ENCODE peak calls at places on chromosomes 11 and 22, in ten cellular contexts. C, N, F, U, B, W, V, H, E and A are unnamed samples.
A peak's percentile ranks its signal among the peaks of the same experiment; 100 is the strongest.

GRCh38 chr11:40384991-40385390 is 1074.5 kb downstream of the LRRC4C start:
- DNase-seq in C (peak; percentile 21), N (no peak), F (no peak), U (no peak), B (no peak), W (no peak), V (no peak), H (peak; percentile 60), E (no peak), A (no peak)

GRCh38 chr11:66069715-66070603 is at the start of gene PACS1:
- DNase-seq in C (peak; percentile 94), N (peak; percentile 84), F (peak; percentile 92), U (peak; percentile 34), B (peak; percentile 54), W (peak; percentile 69), V (no peak), H (peak; percentile 73), E (no peak), A (no peak)

GRCh38 chr11:82315093-82315492 is 418.6 kb downstream of the FAM181B start:
- DNase-seq in C (peak; percentile 0), N (no peak), F (peak; percentile 65), U (peak; percentile 15), B (peak; percentile 81), W (no peak), V (no peak), H (no peak), E (no peak), A (peak; percentile 8)

GRCh38 chr11:120055646-120056045 is 82.3 kb downstream of the TRIM29 start:
- DNase-seq in C (no peak), N (no peak), F (no peak), U (no peak), B (peak; percentile 59), W (no peak), V (no peak), H (peak; percentile 77), E (peak; percentile 94), A (no peak)

GRCh38 chr11:36383200-36383599 is 87.1 kb downstream of the PRR5L start:
- DNase-seq in C (no peak), N (no peak), F (no peak), U (no peak), B (no peak), W (no peak), V (no peak), H (no peak), E (no peak), A (no peak)

GRCh38 chr11:70476669-70477068 is 78.3 kb downstream of the CTTN start:
- DNase-seq in C (peak; percentile 51), N (no peak), F (no peak), U (no peak), B (no peak), W (no peak), V (no peak), H (no peak), E (no peak), A (no peak)

GRCh38 chr22:37362618-37363017 is 64.7 kb downstream of the ELFN2 start:
- DNase-seq in C (peak; percentile 23), N (no peak), F (no peak), U (no peak), B (no peak), W (no peak), V (no peak), H (no peak), E (no peak), A (no peak)

GRCh38 chr11:91248199-91248807 is 976.3 kb upstream of the FAT3 start:
- DNase-seq in C (peak; percentile 49), N (peak; percentile 13), F (peak; percentile 65), U (no peak), B (peak; percentile 74), W (peak; percentile 56), V (peak; percentile 4), H (no peak), E (no peak), A (peak; percentile 48)

DNA sequence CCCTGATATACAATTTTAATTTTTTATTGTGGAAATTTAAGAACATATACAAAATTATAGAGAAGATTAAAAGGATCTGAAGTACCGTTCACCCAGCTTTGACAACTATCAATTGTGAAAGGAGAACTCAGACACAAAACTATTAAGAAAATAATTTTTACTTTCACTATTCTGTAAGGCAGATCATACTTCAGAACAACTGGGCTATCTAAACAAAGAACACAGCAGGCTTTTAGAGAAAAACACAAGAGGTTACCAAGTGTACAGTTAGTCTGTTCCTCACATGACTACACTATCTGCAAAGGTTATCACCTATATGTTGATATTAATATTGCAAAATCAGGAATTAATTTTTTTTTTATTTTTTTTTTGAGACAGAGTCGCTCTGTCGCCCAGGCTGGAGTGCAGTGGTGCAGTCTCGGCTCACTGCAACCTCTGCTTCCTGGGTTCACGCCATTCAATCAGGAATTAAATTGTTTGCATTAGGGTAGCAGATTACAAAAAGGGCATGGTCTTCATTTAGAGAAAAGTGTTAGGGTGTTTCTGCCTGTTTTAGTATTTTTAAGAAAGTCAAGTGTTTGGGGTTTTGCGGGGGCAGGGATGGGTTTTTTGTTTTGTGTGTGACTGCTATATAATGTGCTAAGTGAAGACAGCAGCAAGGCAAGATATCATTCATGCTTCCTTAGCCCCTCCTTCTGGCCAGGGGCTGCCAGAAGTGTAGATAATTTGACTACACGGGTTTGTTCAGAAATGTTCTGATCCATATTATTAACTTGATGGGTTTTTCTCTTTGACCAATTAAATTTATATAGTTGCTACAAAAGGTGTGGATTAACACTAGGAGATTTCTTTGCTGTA is 27.6 kb upstream of the SIK2 start:
- DNase-seq in C (no peak), N (no peak), F (no peak), U (no peak), B (no peak), W (no peak), V (no peak), H (no peak), E (no peak), A (no peak)
- TF ChIP-seq EZH2 in C (no peak), N (no peak), F (no peak), U (no peak), B (no peak), W (no peak), V (no peak), H (no peak), E (no peak), A (no peak)

DNA sequence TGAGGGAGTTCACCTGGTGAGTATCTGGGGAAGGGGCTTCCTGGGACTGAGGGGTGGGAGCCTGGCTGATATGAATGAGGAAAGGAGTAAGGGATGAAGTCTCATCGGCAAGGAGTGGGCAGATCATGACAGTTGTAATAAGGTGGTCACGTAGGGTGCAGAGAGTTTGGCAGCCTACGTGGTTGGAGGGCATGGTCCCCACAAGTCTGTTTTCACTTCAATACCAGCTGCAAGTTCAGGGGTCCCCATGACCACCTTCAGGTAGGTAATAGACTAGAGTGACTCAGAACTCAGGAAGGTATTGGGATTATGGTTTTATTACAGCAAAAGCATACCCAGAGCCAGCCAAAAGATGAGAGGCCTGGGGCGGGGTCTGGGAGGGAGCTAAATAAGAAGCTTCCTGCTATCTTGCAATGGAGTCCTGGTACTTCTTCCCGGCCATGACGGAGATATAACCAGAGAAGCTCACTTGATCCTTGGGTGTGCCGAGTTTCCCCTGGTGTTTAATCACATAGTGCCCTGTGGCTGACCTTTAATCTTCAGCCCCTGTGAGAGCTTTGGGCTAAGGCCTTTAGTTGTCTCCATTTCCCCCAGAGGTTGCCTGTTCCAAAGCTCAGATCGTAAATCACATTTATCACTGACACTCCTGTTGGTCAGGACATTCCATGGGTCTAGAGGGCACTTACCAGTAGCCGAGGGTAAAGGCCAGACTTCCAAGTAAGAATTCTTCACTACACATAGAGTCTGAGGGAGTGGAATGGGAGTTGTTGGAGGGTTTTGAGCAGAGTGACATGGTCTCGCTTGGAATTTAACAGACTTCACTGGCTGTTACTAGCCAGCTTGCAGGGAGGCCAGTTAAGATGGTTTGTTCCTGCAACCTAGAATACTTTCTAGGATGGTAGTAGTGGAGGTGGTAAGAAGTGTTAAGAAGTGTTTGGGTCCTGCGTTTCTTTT is 9.1 kb downstream of the SLC3A2 start:
- DNase-seq in C (peak; percentile 33), N (peak; percentile 46), F (peak; percentile 79), U (no peak), B (no peak), W (peak; percentile 92), V (no peak), H (no peak), E (no peak), A (no peak)
- H3K36me3 ChIP-seq in C (peaks cover 46% of the 10 kb centered on the region), N (peaks cover 46% of the 10 kb centered on the region), F (no peaks in the 10 kb centered on the region), U (peaks cover 38% of the 10 kb centered on the region), B (peaks cover 32% of the 10 kb centered on the region), W (peaks cover 29% of the 10 kb centered on the region), V (peaks cover 46% of the 10 kb centered on the region), H (peaks cover 48% of the 10 kb centered on the region), E (peaks cover 45% of the 10 kb centered on the region), A (peaks cover 48% of the 10 kb centered on the region)

GRCh38 chr11:129372609-129373488 is 2.8 kb upstream of the BARX2 start:
- DNase-seq in C (peak; percentile 10), N (no peak), F (no peak), U (no peak), B (peak; percentile 66), W (no peak), V (no peak), H (no peak), E (no peak), A (no peak)

GRCh38 chr11:129374081-129374992 is 1.3 kb upstream of the BARX2 start:
- DNase-seq in C (peak; percentile 36), N (no peak), F (no peak), U (no peak), B (peak; percentile 54), W (no peak), V (no peak), H (no peak), E (no peak), A (no peak)

GRCh38 chr11:129375731-129376657 is at the start of gene BARX2:
- DNase-seq in C (peak; percentile 86), N (no peak), F (peak; percentile 89), U (no peak), B (peak; percentile 86), W (peak; percentile 47), V (peak; percentile 26), H (peak; percentile 50), E (no peak), A (no peak)

GRCh38 chr11:129374993-129375721 is 491 bp upstream of the BARX2 start:
- DNase-seq in C (peak; percentile 22), N (no peak), F (peak; percentile 50), U (no peak), B (peak; percentile 72), W (peak; percentile 9), V (no peak), H (no peak), E (no peak), A (no peak)

GRCh38 chr11:129373489-129373953 is 2.1 kb upstream of the BARX2 start:
- DNase-seq in C (peak; percentile 59), N (no peak), F (no peak), U (no peak), B (peak; percentile 49), W (no peak), V (no peak), H (no peak), E (no peak), A (no peak)
- TF ChIP-seq EZH2 in C (no peak), N (no peak), F (no peak), U (no peak), B (peak; percentile 81), W (no peak), V (no peak), H (no peak), E (no peak), A (no peak)

GRCh38 chr11:96256604-96257003 is 86.4 kb downstream of the MAML2 start:
- DNase-seq in C (no peak), N (no peak), F (no peak), U (no peak), B (no peak), W (no peak), V (no peak), H (no peak), E (no peak), A (no peak)

GRCh38 chr11:96257036-96257435 is 86.0 kb downstream of the MAML2 start:
- DNase-seq in C (no peak), N (no peak), F (no peak), U (no peak), B (no peak), W (no peak), V (no peak), H (no peak), E (no peak), A (no peak)

GRCh38 chr11:96257972-96258951 is 84.7 kb downstream of the MAML2 start:
- DNase-seq in C (peak; percentile 49), N (peak; percentile 78), F (no peak), U (no peak), B (no peak), W (no peak), V (no peak), H (peak; percentile 45), E (no peak), A (no peak)

GRCh38 chr11:96254854-96255253 is 88.1 kb downstream of the MAML2 start:
- DNase-seq in C (no peak), N (no peak), F (no peak), U (no peak), B (no peak), W (no peak), V (no peak), H (no peak), E (no peak), A (no peak)

DNA sequence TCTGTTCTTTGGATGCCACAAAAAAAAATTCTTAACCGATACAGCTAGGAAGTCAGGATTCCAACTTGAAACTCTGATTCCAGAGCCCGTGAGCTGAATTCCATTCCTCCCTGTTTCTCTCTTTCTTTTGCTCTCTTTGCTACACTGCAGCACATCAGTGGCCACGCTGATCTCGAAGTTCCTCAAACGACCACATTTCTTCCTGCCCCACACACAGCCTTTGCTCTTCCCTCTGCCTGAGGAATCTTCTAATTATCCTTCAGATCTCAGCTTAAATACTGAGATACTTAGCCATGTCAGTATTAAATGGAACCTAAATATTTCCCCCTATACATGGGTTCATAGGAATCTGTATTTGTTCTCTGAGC is 86.8 kb downstream of the MAML2 start:
- DNase-seq in C (no peak), N (no peak), F (no peak), U (no peak), B (peak; percentile 36), W (no peak), V (no peak), H (no peak), E (no peak), A (no peak)
- H3K36me3 ChIP-seq in C (no peaks in the 10 kb centered on the region), N (no peaks in the 10 kb centered on the region), F (no peaks in the 10 kb centered on the region), U (no peaks in the 10 kb centered on the region), B (no peaks in the 10 kb centered on the region), W (no peaks in the 10 kb centered on the region), V (no peaks in the 10 kb centered on the region), H (no peaks in the 10 kb centered on the region), E (no peaks in the 10 kb centered on the region), A (no peaks in the 10 kb centered on the region)